ENCODE peak calls at places on chromosomes 6 and 20, in five cellular contexts. K is progenitor cell of endocrine pancreas, A is astrocyte of the hippocampus, G is NCI-H460, F is NCI-H774. I is an unnamed sample.

GRCh38 chr6:138485586-138486248 is 13.6 kb downstream of the NHSL1 start:
- DNase-seq in G (no peak), F (no peak), K (no peak), A (peak), I (peak)

GRCh38 chr20:3123542-3123941 is 36.1 kb downstream of the FASTKD5 start:
- DNase-seq in F (no peak), K (no peak), A (no peak), G (no peak), I (no peak)

GRCh38 chr6:125949069-125949468 is 7.5 kb upstream of the HINT3 start:
- DNase-seq in A (no peak), G (no peak), K (no peak), F (no peak), I (no peak)

GRCh38 chr20:33002087-33002808 is 2.0 kb downstream of the SUN5 start:
- DNase-seq in K (no peak), A (no peak), F (no peak), G (no peak), I (no peak)

GRCh38 chr20:49237531-49237930 is 18.3 kb downstream of the DDX27 start:
- DNase-seq in A (no peak), F (no peak), K (no peak), G (no peak), I (no peak)

GRCh38 chr6:52994789-52995078 is 350 bp downstream of the GSTA4 start:
- DNase-seq in A (no peak), G (no peak), K (no peak), F (no peak), I (peak)

GRCh38 chr20:11712611-11713160 is 205.0 kb upstream of the BTBD3 start:
- DNase-seq in A (no peak), F (no peak), G (no peak), K (no peak), I (peak)

GRCh38 chr20:62064788-62065668 is 653 bp downstream of the TAF4 start:
- DNase-seq in A (peak), F (no peak), G (no peak), K (no peak), I (peak)

GRCh38 chr6:2651966-2652365 is 98.8 kb downstream of the MYLK4 start:
- DNase-seq in F (no peak), K (no peak), G (no peak), A (no peak), I (no peak)

GRCh38 chr6:83231146-83231545 is 38.0 kb downstream of the RWDD2A start:
- DNase-seq in A (peak), K (no peak), F (no peak), G (no peak), I (no peak)

GRCh38 chr20:49278817-49279676 is 1.2 kb upstream of the ZNFX1 start:
- DNase-seq in G (no peak), K (no peak), A (peak), F (peak), I (peak)

I was measured in NCI-H82.